ENCODE peak calls at places on chromosomes 2 and 18, in eight cellular contexts. One of them, this sample, is unnamed.

GRCh38 chr2:26566081-26566375 is 75.1 kb downstream of the CIB4 start:
- DNase-seq in Peyer's patch: peak
- DNase-seq in K562: no peak
- DNase-seq in body of pancreas: no peak
- DNase-seq in heart left ventricle: no peak
- DNase-seq in sigmoid colon: peak
- DNase-seq in transverse colon: no peak
- DNase-seq in adrenal gland: no peak
- DNase-seq in this sample: no peak

GRCh38 chr2:201093573-201093972 is 21.8 kb downstream of the NDUFB3 start:
- DNase-seq in Peyer's patch: no peak
- DNase-seq in K562: no peak
- DNase-seq in body of pancreas: no peak
- DNase-seq in heart left ventricle: no peak
- DNase-seq in sigmoid colon: no peak
- DNase-seq in transverse colon: no peak
- DNase-seq in adrenal gland: no peak
- DNase-seq in this sample: no peak

GRCh38 chr2:248724-249123 is 15.1 kb downstream of the SH3YL1 start:
- DNase-seq in Peyer's patch: no peak
- DNase-seq in K562: no peak
- DNase-seq in body of pancreas: no peak
- DNase-seq in heart left ventricle: no peak
- DNase-seq in sigmoid colon: no peak
- DNase-seq in transverse colon: no peak
- DNase-seq in adrenal gland: no peak
- DNase-seq in this sample: no peak

GRCh38 chr18:10010611-10011015 is 96.8 kb downstream of the VAPA start:
- DNase-seq in Peyer's patch: no peak
- DNase-seq in K562: no peak
- DNase-seq in body of pancreas: peak
- DNase-seq in heart left ventricle: peak
- DNase-seq in sigmoid colon: peak
- DNase-seq in transverse colon: peak
- DNase-seq in adrenal gland: peak
- DNase-seq in this sample: no peak

GRCh38 chr2:237591021-237591370 is 462 bp upstream of the RAB17 start:
- DNase-seq in Peyer's patch: peak
- DNase-seq in K562: no peak
- DNase-seq in body of pancreas: peak
- DNase-seq in heart left ventricle: peak
- DNase-seq in sigmoid colon: no peak
- DNase-seq in transverse colon: peak
- DNase-seq in adrenal gland: no peak
- DNase-seq in this sample: no peak

GRCh38 chr2:29606105-29606871 is 315.1 kb downstream of the ALK start:
- DNase-seq in Peyer's patch: no peak
- DNase-seq in K562: no peak
- DNase-seq in body of pancreas: no peak
- DNase-seq in heart left ventricle: no peak
- DNase-seq in sigmoid colon: no peak
- DNase-seq in transverse colon: no peak
- DNase-seq in adrenal gland: no peak
- DNase-seq in this sample: no peak

GRCh38 chr2:168336786-168337388 is 89.5 kb upstream of the STK39 start:
- DNase-seq in Peyer's patch: peak
- DNase-seq in K562: no peak
- DNase-seq in body of pancreas: peak
- DNase-seq in heart left ventricle: peak
- DNase-seq in sigmoid colon: no peak
- DNase-seq in transverse colon: peak
- DNase-seq in adrenal gland: no peak
- DNase-seq in this sample: peak

GRCh38 chr2:120737802-120738516 is 2.3 kb downstream of the GLI2 start:
- DNase-seq in Peyer's patch: no peak
- DNase-seq in K562: no peak
- DNase-seq in body of pancreas: peak
- DNase-seq in heart left ventricle: no peak
- DNase-seq in sigmoid colon: no peak
- DNase-seq in transverse colon: peak
- DNase-seq in adrenal gland: peak
- DNase-seq in this sample: no peak

GRCh38 chr2:241809383-241810303 is 650 bp downstream of the NEU4 start:
- DNase-seq in Peyer's patch: peak
- DNase-seq in K562: peak
- DNase-seq in body of pancreas: no peak
- DNase-seq in heart left ventricle: no peak
- DNase-seq in sigmoid colon: no peak
- DNase-seq in transverse colon: peak
- DNase-seq in adrenal gland: no peak
- DNase-seq in this sample: no peak

GRCh38 chr2:27790796-27791195 is 19.3 kb downstream of the MRPL33 start:
- DNase-seq in Peyer's patch: no peak
- DNase-seq in K562: no peak
- DNase-seq in body of pancreas: no peak
- DNase-seq in heart left ventricle: no peak
- DNase-seq in sigmoid colon: no peak
- DNase-seq in transverse colon: no peak
- DNase-seq in adrenal gland: no peak
- DNase-seq in this sample: no peak

GRCh38 chr2:74029719-74030397 is 45.1 kb downstream of the TET3 start:
- DNase-seq in Peyer's patch: no peak
- DNase-seq in K562: no peak
- DNase-seq in body of pancreas: no peak
- DNase-seq in heart left ventricle: no peak
- DNase-seq in sigmoid colon: no peak
- DNase-seq in transverse colon: no peak
- DNase-seq in adrenal gland: no peak
- DNase-seq in this sample: peak

GRCh38 chr2:55811048-55811447 is 112.5 kb downstream of the EFEMP1 start:
- DNase-seq in Peyer's patch: no peak
- DNase-seq in K562: no peak
- DNase-seq in body of pancreas: no peak
- DNase-seq in heart left ventricle: no peak
- DNase-seq in sigmoid colon: no peak
- DNase-seq in transverse colon: no peak
- DNase-seq in adrenal gland: no peak
- DNase-seq in this sample: no peak

GRCh38 chr18:32177530-32177929 is 12.3 kb upstream of the MEP1B start:
- DNase-seq in Peyer's patch: no peak
- DNase-seq in K562: no peak
- DNase-seq in body of pancreas: no peak
- DNase-seq in heart left ventricle: no peak
- DNase-seq in sigmoid colon: no peak
- DNase-seq in transverse colon: no peak
- DNase-seq in adrenal gland: no peak
- DNase-seq in this sample: no peak

GRCh38 chr2:212843409-212844199 is 305.0 kb upstream of the ERBB4 start:
- DNase-seq in Peyer's patch: no peak
- DNase-seq in K562: no peak
- DNase-seq in body of pancreas: no peak
- DNase-seq in heart left ventricle: no peak
- DNase-seq in sigmoid colon: no peak
- DNase-seq in transverse colon: no peak
- DNase-seq in adrenal gland: no peak
- DNase-seq in this sample: no peak

GRCh38 chr2:10043256-10043905 is at the start of gene KLF11:
- DNase-seq in Peyer's patch: peak
- DNase-seq in K562: peak
- DNase-seq in body of pancreas: peak
- DNase-seq in heart left ventricle: peak
- DNase-seq in sigmoid colon: peak
- DNase-seq in transverse colon: peak
- DNase-seq in adrenal gland: peak
- DNase-seq in this sample: peak
- TF ChIP-seq POLR2A in Peyer's patch: peak
- TF ChIP-seq POLR2A in K562: no peak
- TF ChIP-seq POLR2A in body of pancreas: no peak
- TF ChIP-seq POLR2A in heart left ventricle: no peak
- TF ChIP-seq POLR2A in sigmoid colon: no peak
- TF ChIP-seq POLR2A in transverse colon: no peak
- TF ChIP-seq POLR2A in adrenal gland: peak
- TF ChIP-seq POLR2A in this sample: no peak

DNA sequence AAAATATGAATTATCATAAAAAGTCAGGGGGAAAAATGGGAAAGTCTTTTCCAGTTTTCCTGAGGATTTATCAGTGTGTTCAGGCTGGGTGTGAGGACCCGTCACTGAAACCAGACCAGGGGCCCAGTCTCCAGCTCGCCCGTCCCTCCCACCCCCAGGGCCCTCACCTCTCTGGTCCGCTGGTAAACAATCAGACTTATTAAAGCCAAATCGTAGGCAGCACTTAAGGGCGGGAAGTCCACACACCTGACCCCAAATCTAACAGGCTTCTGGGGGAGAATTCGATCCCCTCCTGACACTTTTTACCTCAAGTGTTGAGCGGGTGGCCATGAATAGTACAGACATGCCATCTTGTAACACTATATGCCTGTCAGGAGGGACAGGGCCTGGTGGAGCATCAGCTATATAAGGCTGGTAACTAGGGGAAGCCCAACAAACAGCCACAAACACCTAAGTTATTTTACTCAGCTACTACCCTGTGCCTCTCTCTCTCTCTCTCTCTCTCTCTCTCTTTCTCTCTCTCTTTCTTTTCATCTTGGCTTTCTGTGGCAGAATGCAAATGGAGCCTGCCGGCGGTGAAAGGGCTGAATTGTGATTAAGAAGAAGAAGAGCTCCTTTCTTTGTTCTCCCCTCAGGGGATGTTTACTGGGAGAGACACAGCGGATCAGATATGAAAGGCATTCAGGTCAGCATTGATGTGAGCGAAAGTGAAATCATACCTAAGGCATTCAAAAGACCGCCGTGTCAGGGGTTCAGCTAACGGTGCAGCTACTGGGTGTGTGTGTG is 9.5 kb downstream of the ZEB2 start:
- DNase-seq in Peyer's patch: no peak
- DNase-seq in K562: no peak
- DNase-seq in body of pancreas: no peak
- DNase-seq in heart left ventricle: peak
- DNase-seq in sigmoid colon: no peak
- DNase-seq in transverse colon: no peak
- DNase-seq in adrenal gland: no peak
- DNase-seq in this sample: peak
- TF ChIP-seq POLR2A in Peyer's patch: no peak
- TF ChIP-seq POLR2A in K562: peak
- TF ChIP-seq POLR2A in body of pancreas: no peak
- TF ChIP-seq POLR2A in heart left ventricle: peak
- TF ChIP-seq POLR2A in sigmoid colon: no peak
- TF ChIP-seq POLR2A in transverse colon: no peak
- TF ChIP-seq POLR2A in adrenal gland: no peak
- TF ChIP-seq POLR2A in this sample: peak

DNA sequence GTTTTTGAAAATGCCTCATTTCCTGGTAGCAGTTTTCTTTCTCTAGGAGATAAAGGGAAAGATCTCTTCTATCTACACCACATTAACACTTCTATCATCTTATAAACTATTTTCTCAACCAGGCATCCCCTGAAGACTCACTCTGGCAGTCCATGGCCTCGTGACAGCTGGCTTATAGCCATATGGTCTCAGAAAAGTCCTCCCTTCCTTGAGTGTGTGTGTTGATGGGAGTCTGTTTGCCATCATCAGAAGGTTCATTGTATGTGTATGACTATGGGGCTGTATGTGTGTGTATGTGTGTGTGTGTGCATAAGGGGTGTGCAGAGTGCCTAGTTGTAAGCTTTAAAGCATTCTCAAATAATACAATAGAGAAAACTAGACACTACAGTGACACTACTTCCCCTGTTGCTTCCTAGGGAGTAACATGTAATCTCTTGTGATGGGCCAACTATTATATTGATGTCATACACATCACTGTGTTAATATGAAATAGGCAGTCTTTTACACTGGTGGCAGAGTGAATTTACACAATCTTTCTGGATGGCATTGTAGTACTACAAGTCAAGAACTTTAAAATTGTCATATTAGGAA is 487.8 kb upstream of the ZEB2 start:
- DNase-seq in Peyer's patch: no peak
- DNase-seq in K562: no peak
- DNase-seq in body of pancreas: no peak
- DNase-seq in heart left ventricle: peak
- DNase-seq in sigmoid colon: no peak
- DNase-seq in transverse colon: no peak
- DNase-seq in adrenal gland: no peak
- DNase-seq in this sample: no peak
- TF ChIP-seq POLR2A in Peyer's patch: no peak
- TF ChIP-seq POLR2A in K562: no peak
- TF ChIP-seq POLR2A in body of pancreas: no peak
- TF ChIP-seq POLR2A in heart left ventricle: no peak
- TF ChIP-seq POLR2A in sigmoid colon: no peak
- TF ChIP-seq POLR2A in transverse colon: no peak
- TF ChIP-seq POLR2A in adrenal gland: no peak
- TF ChIP-seq POLR2A in this sample: no peak

DNA sequence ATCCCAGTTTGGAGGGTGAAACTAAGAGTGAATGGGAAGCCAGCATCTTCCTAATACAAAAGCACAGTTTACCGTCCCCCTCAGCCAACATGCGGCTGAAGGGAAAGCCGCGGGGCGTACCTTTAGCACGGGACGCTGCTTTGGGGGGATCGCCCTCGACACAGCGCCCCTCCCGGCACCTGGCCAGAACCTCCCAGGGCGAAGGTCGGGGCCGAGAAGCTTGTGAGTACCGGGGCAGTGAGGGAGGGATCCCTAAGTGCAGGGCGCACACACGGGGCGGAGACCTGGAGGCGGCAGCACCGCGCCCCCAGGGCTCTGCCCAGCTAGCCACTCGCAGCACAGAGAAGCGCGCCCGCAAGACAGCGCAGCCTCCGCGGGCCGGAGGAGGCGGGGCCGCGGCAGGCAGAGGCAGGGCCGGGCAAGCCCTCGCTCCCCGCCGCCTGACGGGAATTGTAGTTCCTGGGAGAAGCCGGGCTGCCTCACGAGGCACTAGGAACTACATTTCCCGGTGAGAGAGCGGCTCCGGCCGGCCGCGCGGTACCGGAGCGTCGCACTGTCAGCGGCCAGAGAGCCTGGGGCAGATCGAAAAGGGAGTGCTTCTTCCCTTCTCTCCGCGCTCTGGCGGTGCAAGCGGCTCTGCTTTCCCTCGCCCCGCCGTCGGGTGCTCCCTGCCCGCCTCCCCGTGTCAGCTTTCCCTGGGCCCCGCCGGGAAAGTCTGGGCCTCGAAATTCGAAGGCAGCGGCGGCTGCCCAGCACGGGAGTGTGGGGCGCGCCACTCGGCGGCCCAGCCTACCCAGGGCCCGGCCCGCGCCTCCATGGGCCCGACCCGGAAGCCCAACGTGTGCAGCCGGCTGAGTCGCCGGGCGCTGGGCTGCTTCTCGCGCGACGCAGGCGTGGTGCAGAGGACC is at the start of the genes DCAF17 and METTL8:
- DNase-seq in Peyer's patch: peak
- DNase-seq in K562: peak
- DNase-seq in body of pancreas: peak
- DNase-seq in heart left ventricle: peak
- DNase-seq in sigmoid colon: peak
- DNase-seq in transverse colon: peak
- DNase-seq in adrenal gland: peak
- DNase-seq in this sample: peak
- TF ChIP-seq POLR2A in Peyer's patch: peak
- TF ChIP-seq POLR2A in K562: peak
- TF ChIP-seq POLR2A in body of pancreas: peak
- TF ChIP-seq POLR2A in heart left ventricle: no peak
- TF ChIP-seq POLR2A in sigmoid colon: no peak
- TF ChIP-seq POLR2A in transverse colon: peak
- TF ChIP-seq POLR2A in adrenal gland: peak
- TF ChIP-seq POLR2A in this sample: peak

GRCh38 chr2:101330253-101330921 is 21.9 kb upstream of the RNF149 start:
- DNase-seq in Peyer's patch: peak
- DNase-seq in K562: no peak
- DNase-seq in body of pancreas: peak
- DNase-seq in heart left ventricle: peak
- DNase-seq in sigmoid colon: no peak
- DNase-seq in transverse colon: peak
- DNase-seq in adrenal gland: no peak
- DNase-seq in this sample: no peak
- TF ChIP-seq POLR2A in Peyer's patch: no peak
- TF ChIP-seq POLR2A in K562: no peak
- TF ChIP-seq POLR2A in body of pancreas: no peak
- TF ChIP-seq POLR2A in heart left ventricle: no peak
- TF ChIP-seq POLR2A in sigmoid colon: no peak
- TF ChIP-seq POLR2A in transverse colon: no peak
- TF ChIP-seq POLR2A in adrenal gland: no peak
- TF ChIP-seq POLR2A in this sample: no peak